ENCODE peak calls at places on chromosomes 4 and X, in seven cellular contexts. F, G, Z, B, V, M and Y are unnamed samples.
A peak's percentile ranks its signal among the peaks of the same experiment; 100 is the strongest.

GRCh38 chrX:100673397-100673953 is 29.5 kb downstream of the SRPX2 start:
- DNase-seq in G (no peak), V (no peak), B (no peak), Z (no peak), M (no peak), F (no peak), Y (no peak)

GRCh38 chrX:23908219-23909003 is 605 bp downstream of the CXorf58 start:
- DNase-seq in B (no peak), M (peak; percentile 58), V (peak; percentile 51), G (peak; percentile 53), Z (no peak), F (no peak), Y (no peak)

GRCh38 chr4:13344216-13344615 is 139.9 kb downstream of the RAB28 start:
- DNase-seq in V (no peak), M (no peak), F (no peak), Z (no peak), G (no peak), B (no peak), Y (no peak)

GRCh38 chr4:13248621-13249298 is 235.4 kb downstream of the RAB28 start:
- DNase-seq in V (no peak), F (no peak), M (no peak), Z (no peak), B (peak; percentile 32), G (peak; percentile 64), Y (no peak)

GRCh38 chr4:177005801-177006230 is 213.1 kb upstream of the VEGFC start:
- DNase-seq in V (no peak), B (no peak), F (no peak), G (no peak), Z (no peak), M (no peak), Y (no peak)

GRCh38 chr4:139266583-139267257 is 13.3 kb downstream of the MGARP start:
- DNase-seq in M (peak; percentile 79), F (no peak), G (peak; percentile 26), V (peak; percentile 46), Z (no peak), B (peak; percentile 35), Y (peak; percentile 63)

GRCh38 chr4:184843984-184844554 is 18.3 kb upstream of the ACSL1 start:
- DNase-seq in G (no peak), V (no peak), M (peak; percentile 37), Z (no peak), F (no peak), B (no peak), Y (no peak)

GRCh38 chr4:147481577-147482109 is 746 bp downstream of the EDNRA start:
- DNase-seq in F (no peak), Z (peak; percentile 61), B (peak; percentile 50), G (peak; percentile 60), M (peak; percentile 25), V (peak; percentile 37), Y (no peak)

GRCh38 chrX:148049441-148049840 is 68.3 kb downstream of the FMR1NB start:
- DNase-seq in G (peak; percentile 58), B (peak; percentile 56), V (no peak), Z (no peak), M (peak; percentile 46), F (no peak), Y (no peak)

GRCh38 chrX:63686878-63687714 is 97.9 kb downstream of the ARHGEF9 start:
- DNase-seq in V (peak; percentile 26), M (peak; percentile 35), Z (peak; percentile 43), F (no peak), G (peak; percentile 73), B (peak; percentile 51), Y (peak; percentile 1)

GRCh38 chr4:185700048-185700447 is 111.9 kb downstream of the SORBS2 start:
- DNase-seq in V (no peak), F (no peak), B (no peak), Z (no peak), M (no peak), G (no peak), Y (no peak)

GRCh38 chrX:26958261-26958660 is 504.9 kb downstream of the PPP4R3C start:
- DNase-seq in F (no peak), V (no peak), M (no peak), Z (no peak), G (no peak), B (no peak), Y (no peak)

GRCh38 chrX:131650637-131651410 is 107.0 kb downstream of the OR13H1 start:
- DNase-seq in M (no peak), F (no peak), V (no peak), B (no peak), G (no peak), Z (no peak), Y (no peak)

GRCh38 chrX:7147431-7147977 is at the start of gene STS:
- DNase-seq in M (peak; percentile 59), B (peak; percentile 63), Z (peak; percentile 49), V (peak; percentile 34), G (peak; percentile 29), F (no peak), Y (peak; percentile 46)

GRCh38 chr4:118348886-118349285 is 3.9 kb downstream of the PRSS12 start:
- DNase-seq in M (peak; percentile 17), Z (no peak), G (no peak), V (no peak), F (no peak), B (no peak), Y (peak; percentile 84)

GRCh38 chr4:89072921-89073320 is 15.9 kb upstream of the FAM13A start:
- DNase-seq in V (no peak), Z (no peak), B (no peak), G (no peak), M (no peak), F (no peak), Y (no peak)

GRCh38 chr4:54095110-54095800 is 4.7 kb upstream of the GSX2 start:
- DNase-seq in M (no peak), V (peak; percentile 39), Z (no peak), F (no peak), B (peak; percentile 77), G (peak; percentile 67), Y (no peak)

GRCh38 chrX:47202316-47202715 is 8.7 kb downstream of the UBA1 start:
- DNase-seq in B (no peak), F (no peak), G (no peak), V (no peak), M (no peak), Z (no peak), Y (no peak)

GRCh38 chr4:57013529-57014120 is 34.9 kb downstream of the POLR2B start:
- DNase-seq in Z (no peak), M (no peak), B (no peak), G (no peak), V (no peak), F (no peak), Y (no peak)

GRCh38 chrX:53073115-53073581 is 9.0 kb upstream of the TSPYL2 start:
- DNase-seq in M (no peak), G (peak; percentile 33), Z (no peak), F (no peak), V (no peak), B (peak; percentile 47), Y (no peak)

GRCh38 chr4:161134795-161135194 is 1029.0 kb downstream of the FSTL5 start:
- DNase-seq in M (no peak), G (no peak), B (no peak), V (no peak), F (no peak), Z (no peak), Y (no peak)

GRCh38 chrX:9902651-9903050 is 64.5 kb upstream of the CLDN34 start:
- DNase-seq in Z (no peak), G (no peak), B (no peak), F (no peak), V (no peak), M (no peak), Y (peak; percentile 19)

GRCh38 chr4:165874072-165874798 is 1.2 kb downstream of the TLL1 start:
- DNase-seq in M (peak; percentile 8), B (peak; percentile 26), V (peak; percentile 40), F (no peak), G (peak; percentile 47), Z (peak; percentile 55), Y (peak; percentile 19)

GRCh38 chr4:55498051-55498450 is 48.7 kb downstream of the CLOCK start:
- DNase-seq in Z (no peak), B (no peak), V (no peak), G (no peak), M (no peak), F (no peak), Y (no peak)

GRCh38 chr4:122117743-122118142 is 34.4 kb upstream of the BLTP1 start:
- DNase-seq in B (no peak), V (no peak), F (no peak), G (no peak), M (no peak), Z (no peak), Y (no peak)

GRCh38 chr4:21728231-21728758 is 220.3 kb downstream of the KCNIP4 start:
- DNase-seq in M (no peak), Z (no peak), B (no peak), G (no peak), F (no peak), V (no peak), Y (no peak)

GRCh38 chr4:100248476-100248875 is 58.2 kb upstream of the DDIT4L start:
- DNase-seq in V (no peak), G (no peak), M (no peak), B (no peak), Z (no peak), F (no peak), Y (no peak)

GRCh38 chrX:65607070-65607742 is 60.2 kb upstream of the MSN start:
- DNase-seq in Z (no peak), V (no peak), F (no peak), M (no peak), G (no peak), B (no peak), Y (no peak)

GRCh38 chrX:1389993-1390285 is 2.0 kb downstream of the SLC25A6 start:
- DNase-seq in M (no peak), F (no peak), Z (no peak), V (no peak), G (no peak), B (no peak), Y (no peak)
- H3K79me2 ChIP-seq in M (peaks cover 59% of the 10 kb centered on the region), F (peaks cover 55% of the 10 kb centered on the region), Z (peaks cover 65% of the 10 kb centered on the region), V (peaks cover 33% of the 10 kb centered on the region), G (peaks cover 64% of the 10 kb centered on the region), B (peaks cover 69% of the 10 kb centered on the region), Y (peaks cover 69% of the 10 kb centered on the region)

GRCh38 chr4:110224812-110225211 is 26.4 kb upstream of the ELOVL6 start:
- DNase-seq in B (no peak), Z (no peak), G (no peak), V (no peak), M (no peak), F (no peak), Y (no peak)
- H2AFZ ChIP-seq in B (no peak overlapping the region), Z (peak overlapping the region; percentile 64), G (peak overlapping the region; percentile 89), V (no peak overlapping the region), M (no peak overlapping the region), F (no peak overlapping the region), Y (no peak overlapping the region)

DNA sequence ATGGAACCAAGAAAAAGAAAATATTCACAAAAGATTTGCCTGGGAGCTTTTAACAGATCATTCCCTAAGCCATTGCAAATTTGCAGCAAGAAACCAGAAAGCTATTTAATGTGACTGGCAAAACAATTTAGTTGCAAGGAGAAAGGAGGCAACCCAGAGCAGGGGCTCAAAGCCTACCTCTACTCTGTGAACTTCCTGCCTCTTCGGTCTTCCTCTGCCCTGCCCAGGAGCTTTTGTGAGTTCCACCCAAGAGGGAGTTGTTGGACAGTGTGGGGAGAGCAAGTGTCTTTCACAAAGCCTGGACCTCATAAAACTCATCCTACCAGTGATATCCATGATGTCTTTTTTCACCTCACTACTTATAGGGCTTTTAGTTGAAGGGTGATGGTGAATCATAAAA is 107.4 kb downstream of the AFF1 start:
- DNase-seq in B (no peak), G (no peak), M (no peak), F (no peak), Z (no peak), V (no peak), Y (no peak)
- H3K79me2 ChIP-seq in B (peaks cover 97% of the 10 kb centered on the region), G (peaks cover 96% of the 10 kb centered on the region), M (peaks cover 99% of the 10 kb centered on the region), F (peaks cover 42% of the 10 kb centered on the region), Z (peaks cover 92% of the 10 kb centered on the region), V (peaks cover 18% of the 10 kb centered on the region), Y (peaks cover 6% of the 10 kb centered on the region)

GRCh38 chrX:54435121-54435520 is 5.1 kb upstream of the TSR2 start:
- DNase-seq in G (no peak), V (no peak), Z (no peak), M (no peak), F (no peak), B (no peak), Y (no peak)
- H2AFZ ChIP-seq in G (no peak overlapping the region), V (no peak overlapping the region), Z (no peak overlapping the region), M (no peak overlapping the region), F (no peak overlapping the region), B (no peak overlapping the region), Y (no peak overlapping the region)